ENCODE peak calls at places on chromosomes 5 and 9, in ten cellular contexts. Z is K562, S is HCT116, C is IMR-90, Y is tibial nerve, R is stomach, N is A549, Q is body of pancreas, F is breast epithelium, J is right lobe of liver. B is an unnamed sample.

GRCh38 chr9:14561929-14562386 is 131.3 kb downstream of the ZDHHC21 start:
- DNase-seq in R (no peak), F (no peak), Q (no peak), J (no peak), N (no peak), Z (no peak), S (no peak), Y (no peak), C (no peak), B (no peak)

GRCh38 chr5:157603333-157604190 is 28.0 kb upstream of the ADAM19 start:
- DNase-seq in Q (no peak), J (no peak), F (no peak), Y (no peak), N (peak; percentile 33), S (peak; percentile 90), R (no peak), Z (no peak), C (peak; percentile 93), B (no peak)

GRCh38 chr5:150177721-150178120 is 11.1 kb downstream of the CDX1 start:
- DNase-seq in Q (no peak), F (no peak), R (no peak), J (no peak), N (no peak), C (no peak), S (no peak), Y (no peak), Z (no peak), B (no peak)

GRCh38 chr5:37900692-37901091 is 60.9 kb upstream of the GDNF start:
- DNase-seq in R (peak; percentile 27), J (peak; percentile 73), C (peak; percentile 53), N (no peak), F (no peak), Q (no peak), S (peak; percentile 10), Z (peak; percentile 8), Y (peak; percentile 15), B (peak; percentile 21)

GRCh38 chr9:127569819-127570401 is 42.2 kb upstream of the STXBP1 start:
- DNase-seq in J (no peak), Y (no peak), Z (no peak), Q (no peak), C (peak; percentile 44), R (no peak), S (no peak), F (no peak), N (no peak), B (no peak)

GRCh38 chr5:145464194-145464593 is 370.9 kb downstream of the PRELID2 start:
- DNase-seq in N (no peak), S (no peak), Z (no peak), J (no peak), R (no peak), Y (no peak), F (no peak), Q (no peak), C (no peak), B (no peak)

GRCh38 chr5:135826221-135826525 is 8.3 kb upstream of the SLC25A48 start:
- DNase-seq in J (no peak), Z (no peak), R (no peak), F (no peak), Q (no peak), Y (no peak), C (no peak), S (no peak), N (no peak), B (no peak)

GRCh38 chr5:149063017-149063687 is at the start of gene SH3TC2:
- DNase-seq in S (peak; percentile 72), Q (peak; percentile 40), N (peak; percentile 14), Z (peak; percentile 53), F (no peak), Y (no peak), C (peak; percentile 61), R (peak; percentile 26), J (no peak), B (peak; percentile 54)

GRCh38 chr5:173765030-173765644 is 123.0 kb upstream of the CPEB4 start:
- DNase-seq in J (no peak), Y (no peak), Z (no peak), Q (no peak), R (no peak), C (no peak), F (no peak), N (no peak), S (no peak), B (no peak)

GRCh38 chr5:173765661-173766060 is 122.5 kb upstream of the CPEB4 start:
- DNase-seq in Q (no peak), R (no peak), Y (no peak), N (no peak), Z (no peak), J (no peak), C (no peak), F (no peak), S (no peak), B (no peak)

GRCh38 chr5:173763410-173763809 is 124.7 kb upstream of the CPEB4 start:
- DNase-seq in Y (no peak), R (no peak), S (no peak), N (no peak), F (no peak), J (no peak), C (no peak), Z (peak; percentile 50), Q (no peak), B (no peak)

GRCh38 chr5:173762930-173763329 is 125.2 kb upstream of the CPEB4 start:
- DNase-seq in N (no peak), Q (no peak), R (no peak), S (no peak), F (no peak), Z (peak; percentile 49), J (peak; percentile 68), C (no peak), Y (no peak), B (no peak)

DNA sequence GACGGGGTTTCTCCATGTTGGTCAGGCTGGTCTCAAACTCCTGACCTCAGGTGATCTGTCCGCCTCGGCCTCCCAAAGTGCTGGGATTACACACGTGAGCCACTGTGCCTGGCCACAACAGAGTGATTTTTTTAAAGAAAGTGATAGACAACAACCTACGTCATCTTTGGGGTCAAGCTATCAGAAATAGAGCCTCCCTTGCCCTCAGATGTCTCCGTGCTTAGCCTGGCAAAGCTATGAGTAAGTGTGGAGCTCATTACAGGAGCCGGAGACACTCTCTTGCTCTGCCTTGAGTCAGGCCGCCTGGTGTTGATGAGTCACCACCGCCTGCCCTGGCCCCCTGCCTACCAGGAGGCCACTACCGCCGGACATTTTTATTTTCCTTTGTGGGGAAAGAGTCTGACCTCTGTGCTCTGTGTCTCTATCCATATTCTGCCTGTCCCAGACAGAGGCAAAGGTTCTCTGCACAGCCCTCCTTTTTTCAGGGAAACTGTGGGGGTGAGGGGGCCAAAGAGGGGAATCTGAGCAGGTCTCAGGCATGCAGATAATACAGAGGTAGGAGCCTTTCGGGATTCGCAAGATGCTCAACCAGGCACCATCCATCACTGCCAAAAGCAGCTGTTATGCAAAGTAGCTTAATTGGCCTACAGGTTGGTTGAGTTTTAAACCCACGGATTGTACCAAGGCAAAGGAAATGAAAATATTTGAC is 123.7 kb upstream of the CPEB4 start:
- DNase-seq in J (peak; percentile 81), Q (peak; percentile 83), Y (peak; percentile 62), N (peak; percentile 96), C (peak; percentile 96), R (peak; percentile 84), F (peak; percentile 77), Z (peak; percentile 87), S (peak; percentile 94), B (peak; percentile 61)
- TF ChIP-seq POLR2A in J (peak; percentile 28), Q (no peak), Y (no peak), N (no peak), C (no peak), R (no peak), F (no peak), Z (peak; percentile 55), S (no peak), B (no peak)

GRCh38 chr9:13279284-13280162 is at the start of gene MPDZ:
- DNase-seq in N (peak; percentile 74), J (peak; percentile 67), Z (peak; percentile 67), R (peak; percentile 57), Y (peak; percentile 20), Q (peak; percentile 66), C (peak; percentile 66), S (no peak), F (peak; percentile 57), B (peak; percentile 37)
- TF ChIP-seq POLR2A in N (peak; percentile 62), J (peak; percentile 51), Z (no peak), R (no peak), Y (peak; percentile 58), Q (no peak), C (no peak), S (no peak), F (no peak), B (no peak)

GRCh38 chr5:134226441-134227192 is 744 bp upstream of the PPP2CA start:
- DNase-seq in J (no peak), Y (peak; percentile 14), F (no peak), C (peak; percentile 54), R (peak; percentile 87), S (no peak), N (no peak), Q (no peak), Z (no peak), B (peak; percentile 91)

GRCh38 chr5:134224905-134225779 is 731 bp downstream of the PPP2CA start:
- DNase-seq in F (peak; percentile 61), S (no peak), Y (peak; percentile 27), J (peak; percentile 66), R (peak; percentile 57), N (peak; percentile 55), C (peak; percentile 87), Q (peak; percentile 48), Z (peak; percentile 76), B (peak; percentile 62)

GRCh38 chr5:134227259-134227658 is 1.4 kb upstream of the PPP2CA start:
- DNase-seq in C (peak; percentile 23), Z (peak; percentile 73), Y (peak; percentile 7), F (no peak), N (no peak), Q (no peak), S (no peak), J (no peak), R (no peak), B (peak; percentile 56)

GRCh38 chr5:134227786-134228185 is 1.9 kb upstream of the PPP2CA start:
- DNase-seq in Z (no peak), Y (no peak), C (no peak), F (no peak), J (no peak), N (no peak), R (no peak), S (no peak), Q (no peak), B (no peak)

GRCh38 chr5:134225780-134226440 is at the start of gene PPP2CA:
- DNase-seq in C (peak; percentile 98), R (peak; percentile 99), Z (peak; percentile 99), J (peak; percentile 99), S (peak; percentile 97), F (peak; percentile 100), N (peak; percentile 93), Q (peak; percentile 99), Y (peak; percentile 98), B (peak; percentile 99)
- TF ChIP-seq POLR2A in C (peak; percentile 88), R (peak; percentile 56), Z (peak; percentile 90), J (peak; percentile 35), S (peak; percentile 46), F (peak; percentile 83), N (peak; percentile 76), Q (no peak), Y (peak; percentile 96), B (peak; percentile 36)

DNA sequence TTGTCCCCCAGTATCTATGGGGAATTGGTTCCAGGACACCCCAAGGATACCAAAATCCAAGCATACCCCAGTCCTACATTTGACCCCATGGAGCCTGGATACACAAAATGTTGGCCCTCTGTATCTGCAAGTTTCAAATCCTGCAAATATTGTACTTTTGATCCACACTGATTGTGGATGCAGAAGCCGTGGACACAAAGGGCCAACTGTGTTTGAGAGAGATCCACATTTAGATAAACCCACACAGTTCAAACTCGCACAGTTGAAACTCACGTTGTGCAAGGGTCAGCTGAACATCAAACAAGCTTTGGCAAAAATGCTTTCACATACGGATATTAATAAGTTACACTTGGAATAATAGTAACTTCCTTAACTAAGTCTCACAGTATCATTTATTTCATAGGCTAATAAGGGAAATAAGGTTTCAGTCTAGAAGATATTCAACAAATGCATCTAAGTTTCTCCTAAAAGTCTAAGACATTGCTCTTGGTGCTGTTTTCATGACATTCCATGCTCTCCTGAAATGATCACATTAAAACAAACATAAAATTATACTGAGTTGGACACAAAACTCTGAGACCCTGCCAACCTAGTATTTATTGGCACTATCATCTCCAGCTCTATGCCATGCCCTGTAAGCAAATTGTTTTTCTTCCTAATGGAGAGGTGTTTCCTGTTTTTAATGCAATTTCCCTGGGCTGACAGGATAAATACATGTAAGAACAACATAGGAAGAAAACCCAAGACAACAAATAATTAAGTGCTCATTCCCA is 32.3 kb downstream of the ACTL7A start:
- DNase-seq in Y (no peak), R (no peak), S (no peak), J (peak; percentile 72), F (no peak), Q (no peak), Z (no peak), C (no peak), N (no peak), B (no peak)
- TF ChIP-seq POLR2A in Y (no peak), R (no peak), S (no peak), J (no peak), F (no peak), Q (no peak), Z (no peak), C (no peak), N (no peak), B (no peak)